ENCODE peak calls at places on chromosomes 4 and X, in four cellular contexts. One of them, this sample, is unnamed.

GRCh38 chrX:25548806-25549205 is 533.0 kb upstream of the ARX start:
- DNase-seq in K562: no peak
- DNase-seq in GM12878: no peak
- DNase-seq in HepG2: no peak
- DNase-seq in this sample: no peak

GRCh38 chr4:112282860-112283667 is 2.6 kb downstream of the TIFA start:
- DNase-seq in HepG2: peak
- DNase-seq in GM12878: no peak
- DNase-seq in K562: no peak
- DNase-seq in this sample: no peak

GRCh38 chrX:37378399-37378798 is 29.2 kb downstream of the PRRG1 start:
- DNase-seq in GM12878: no peak
- DNase-seq in K562: no peak
- DNase-seq in HepG2: no peak
- DNase-seq in this sample: no peak

GRCh38 chr4:47741200-47741599 is 96.7 kb downstream of the CORIN start:
- DNase-seq in HepG2: no peak
- DNase-seq in K562: no peak
- DNase-seq in GM12878: no peak
- DNase-seq in this sample: no peak

GRCh38 chr4:38765391-38765790 is 17.4 kb downstream of the TLR10 start:
- DNase-seq in GM12878: no peak
- DNase-seq in HepG2: no peak
- DNase-seq in K562: no peak
- DNase-seq in this sample: no peak

GRCh38 chr4:147707892-147708672 is 23.8 kb upstream of the ARHGAP10 start:
- DNase-seq in HepG2: peak
- DNase-seq in GM12878: no peak
- DNase-seq in K562: peak
- DNase-seq in this sample: peak

GRCh38 chrX:14354541-14354940 is 174.8 kb upstream of the GLRA2 start:
- DNase-seq in GM12878: no peak
- DNase-seq in HepG2: no peak
- DNase-seq in K562: no peak
- DNase-seq in this sample: no peak

GRCh38 chr4:100347241-100347640 is 157.0 kb upstream of the DDIT4L start:
- DNase-seq in K562: no peak
- DNase-seq in HepG2: no peak
- DNase-seq in GM12878: no peak
- DNase-seq in this sample: no peak

GRCh38 chr4:125355791-125356190 is 41.0 kb downstream of the FAT4 start:
- DNase-seq in GM12878: no peak
- DNase-seq in HepG2: no peak
- DNase-seq in K562: no peak
- DNase-seq in this sample: no peak

GRCh38 chr4:76665139-76665538 is 230.1 kb downstream of the SHROOM3 start:
- DNase-seq in GM12878: no peak
- DNase-seq in HepG2: no peak
- DNase-seq in K562: no peak
- DNase-seq in this sample: no peak

GRCh38 chr4:141102367-141102766 is 30.9 kb downstream of the RNF150 start:
- DNase-seq in GM12878: no peak
- DNase-seq in K562: no peak
- DNase-seq in HepG2: no peak
- DNase-seq in this sample: no peak

DNA sequence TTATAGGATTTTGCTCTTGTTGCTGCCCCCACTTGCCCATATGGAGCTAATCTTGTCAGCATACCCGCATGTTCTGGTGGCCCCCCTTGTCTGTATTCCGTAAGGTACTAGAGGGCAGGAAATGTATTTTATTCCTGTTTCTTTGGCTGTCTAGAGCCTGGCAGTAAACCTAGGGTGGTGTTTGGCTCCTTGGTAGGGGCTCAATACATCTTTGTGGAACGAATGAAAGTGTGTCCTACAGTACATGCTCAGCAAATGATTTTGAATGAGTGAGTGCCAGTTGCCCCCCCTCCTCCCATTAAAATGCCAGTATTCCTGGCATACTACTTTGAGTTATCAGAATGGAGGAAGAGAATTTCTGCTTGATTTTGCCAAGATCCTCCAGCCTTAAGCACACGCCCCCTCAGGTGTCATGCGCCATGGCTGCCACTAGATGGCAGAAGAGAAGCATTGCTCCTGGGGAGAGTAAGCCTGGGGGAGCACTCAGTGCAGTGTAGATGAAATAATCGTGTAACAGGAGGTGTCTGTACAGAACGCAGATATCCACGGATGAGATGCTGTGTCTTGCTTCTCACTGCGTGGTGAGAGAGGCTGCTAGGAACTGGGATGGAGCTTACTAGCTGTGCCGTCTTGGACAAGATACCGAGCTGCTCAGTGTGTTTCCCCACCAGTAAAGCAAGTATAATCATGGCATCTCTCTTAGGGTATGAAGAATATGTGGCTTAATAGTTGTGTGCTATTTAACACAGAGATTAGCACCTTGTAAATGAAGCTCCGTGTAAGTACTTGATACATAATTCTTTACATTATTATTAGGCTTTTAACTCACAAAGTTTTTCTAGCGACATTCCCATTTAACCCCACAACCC is 17.2 kb upstream of the RNF212 start:
- DNase-seq in HepG2: peak
- DNase-seq in K562: peak
- DNase-seq in GM12878: peak
- DNase-seq in this sample: peak
- TF ChIP-seq CREM in HepG2: no peak
- TF ChIP-seq CREM in K562: peak
- TF ChIP-seq CREM in GM12878: no peak
- TF ChIP-seq CREM in this sample: no peak

GRCh38 chr4:83170952-83171399 is 56.4 kb upstream of the PLAC8 start:
- DNase-seq in GM12878: peak
- DNase-seq in K562: no peak
- DNase-seq in HepG2: no peak
- DNase-seq in this sample: no peak
- TF ChIP-seq CREM in GM12878: no peak
- TF ChIP-seq CREM in K562: no peak
- TF ChIP-seq CREM in HepG2: no peak
- TF ChIP-seq CREM in this sample: no peak

GRCh38 chr4:87532109-87532508 is 2.9 kb upstream of the SPARCL1 start:
- DNase-seq in GM12878: no peak
- DNase-seq in HepG2: no peak
- DNase-seq in K562: no peak
- DNase-seq in this sample: no peak
- TF ChIP-seq CREM in GM12878: no peak
- TF ChIP-seq CREM in HepG2: no peak
- TF ChIP-seq CREM in K562: no peak
- TF ChIP-seq CREM in this sample: no peak

GRCh38 chrX:78106651-78106986 is 2.6 kb downstream of the PGK1 start:
- DNase-seq in GM12878: no peak
- DNase-seq in K562: no peak
- DNase-seq in HepG2: no peak
- DNase-seq in this sample: no peak
- TF ChIP-seq CREM in GM12878: no peak
- TF ChIP-seq CREM in K562: no peak
- TF ChIP-seq CREM in HepG2: no peak
- TF ChIP-seq CREM in this sample: no peak

GRCh38 chrX:134174273-134174660 is 62.7 kb upstream of the CCDC160 start:
- DNase-seq in GM12878: no peak
- DNase-seq in HepG2: no peak
- DNase-seq in K562: no peak
- DNase-seq in this sample: no peak
- TF ChIP-seq CREM in GM12878: no peak
- TF ChIP-seq CREM in HepG2: no peak
- TF ChIP-seq CREM in K562: no peak
- TF ChIP-seq CREM in this sample: no peak

DNA sequence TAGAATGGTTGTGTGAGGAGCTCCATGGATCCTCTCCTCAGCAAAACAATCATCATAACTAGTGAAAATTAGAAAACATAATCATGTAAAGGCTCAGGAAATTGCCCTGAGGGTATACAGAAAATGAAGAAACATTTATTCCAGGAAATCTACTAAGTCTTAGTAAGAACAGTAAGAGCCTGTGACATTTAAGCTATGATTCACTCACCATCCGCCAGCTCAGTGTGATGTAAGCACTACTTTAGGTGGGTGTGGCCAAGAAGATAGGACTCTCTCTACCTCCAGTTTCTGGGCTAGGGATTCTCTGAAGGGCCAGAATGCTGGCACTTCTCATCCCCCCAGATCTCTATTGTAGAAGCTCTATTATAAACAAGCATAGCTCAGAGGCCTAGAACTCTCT is 147.5 kb downstream of the DLG3 start:
- DNase-seq in K562: no peak
- DNase-seq in HepG2: no peak
- DNase-seq in GM12878: no peak
- DNase-seq in this sample: no peak
- TF ChIP-seq CREM in K562: no peak
- TF ChIP-seq CREM in HepG2: no peak
- TF ChIP-seq CREM in GM12878: no peak
- TF ChIP-seq CREM in this sample: no peak

GRCh38 chrX:39910651-39911050 is 187.1 kb downstream of the BCOR start:
- DNase-seq in K562: no peak
- DNase-seq in GM12878: no peak
- DNase-seq in HepG2: no peak
- DNase-seq in this sample: no peak
- TF ChIP-seq CREM in K562: no peak
- TF ChIP-seq CREM in GM12878: no peak
- TF ChIP-seq CREM in HepG2: no peak
- TF ChIP-seq CREM in this sample: no peak

DNA sequence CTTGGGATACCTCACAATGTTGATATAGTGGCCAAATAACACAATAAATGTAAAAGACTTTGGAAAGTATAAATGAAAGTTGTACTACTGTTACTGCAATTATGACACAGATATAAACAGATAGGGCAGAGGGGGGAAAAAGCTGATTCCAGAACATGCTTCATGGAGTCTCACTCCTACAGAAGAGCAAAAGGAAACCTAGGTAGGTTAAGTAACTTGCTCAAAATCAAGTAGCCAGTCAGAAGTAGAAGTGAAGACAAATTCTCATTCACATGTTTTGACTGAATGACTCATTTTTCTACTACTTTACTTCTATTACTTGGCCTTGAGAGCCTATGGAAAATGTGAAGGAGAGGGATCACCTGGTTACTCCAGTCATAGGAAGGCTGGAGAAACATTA is 23.6 kb upstream of the RASGEF1B start:
- DNase-seq in GM12878: no peak
- DNase-seq in HepG2: no peak
- DNase-seq in K562: no peak
- DNase-seq in this sample: no peak
- TF ChIP-seq CREM in GM12878: no peak
- TF ChIP-seq CREM in HepG2: no peak
- TF ChIP-seq CREM in K562: no peak
- TF ChIP-seq CREM in this sample: no peak

DNA sequence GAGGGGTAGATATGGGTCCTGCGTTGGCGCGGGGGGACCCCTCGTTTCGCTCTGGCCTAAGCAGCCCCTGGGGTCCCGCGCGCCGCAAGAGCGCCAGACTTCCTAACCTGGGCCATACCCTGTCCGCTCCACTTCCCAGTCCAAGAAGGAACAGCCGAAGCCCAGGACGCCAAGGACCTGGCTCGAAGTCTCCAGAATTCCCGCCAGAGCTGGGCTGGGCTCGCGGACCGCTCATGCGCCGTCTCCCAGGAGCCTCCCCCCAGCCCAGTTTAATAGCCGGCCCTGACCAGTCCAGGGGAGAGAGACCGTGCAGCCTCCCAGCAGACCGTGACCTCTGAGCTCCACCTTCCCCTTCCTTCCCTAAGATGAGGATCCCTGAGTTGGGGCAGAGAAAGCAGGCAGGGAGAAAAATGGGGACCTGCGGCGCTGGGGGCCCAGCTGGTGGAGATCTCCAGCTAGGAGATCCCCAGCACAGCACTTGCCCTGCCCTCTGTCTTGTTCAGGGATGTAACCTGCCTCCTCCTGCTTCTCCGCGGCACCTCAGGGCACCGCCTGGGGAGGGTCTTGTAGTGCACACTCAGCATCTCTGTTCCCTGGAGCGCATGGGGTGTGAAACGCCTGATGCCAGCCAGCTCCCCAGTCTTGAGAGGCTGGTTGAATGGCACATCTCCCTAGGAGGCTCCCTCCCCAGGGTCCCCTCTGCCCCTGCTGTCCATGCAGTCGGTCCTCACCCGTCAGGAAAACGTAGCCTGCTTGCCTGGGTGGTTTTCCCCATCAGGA is 1.2 kb upstream of the LETM1 start:
- DNase-seq in GM12878: no peak
- DNase-seq in HepG2: no peak
- DNase-seq in K562: no peak
- DNase-seq in this sample: peak
- TF ChIP-seq CREM in GM12878: no peak
- TF ChIP-seq CREM in HepG2: no peak
- TF ChIP-seq CREM in K562: no peak
- TF ChIP-seq CREM in this sample: no peak

DNA sequence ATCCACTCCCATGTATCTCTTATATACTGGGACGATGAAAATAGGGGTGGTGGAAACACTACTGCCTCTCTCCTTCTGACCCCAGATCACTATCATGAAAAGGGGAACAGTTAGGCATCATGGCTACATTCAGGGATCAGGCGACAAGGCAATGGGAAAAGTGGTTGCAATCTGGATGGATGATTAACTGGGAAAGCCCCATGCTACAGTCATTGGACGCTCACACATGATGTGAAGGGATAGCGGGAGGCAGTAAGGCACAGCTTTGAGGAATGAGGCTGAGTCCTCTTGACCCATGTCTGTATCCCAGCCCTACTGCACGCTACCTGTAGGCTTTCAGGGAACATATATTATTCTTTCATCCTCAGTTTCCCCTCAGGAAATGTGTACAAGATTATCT is 10.2 kb downstream of the GASK1B start:
- DNase-seq in GM12878: no peak
- DNase-seq in HepG2: no peak
- DNase-seq in K562: no peak
- DNase-seq in this sample: no peak
- TF ChIP-seq CREM in GM12878: no peak
- TF ChIP-seq CREM in HepG2: no peak
- TF ChIP-seq CREM in K562: no peak
- TF ChIP-seq CREM in this sample: no peak